ENCODE peak calls at places on chromosomes 3 and 15, in eight cellular contexts. C is AG04450, R is AG04449, J is A549, O is LNCaP clone FGC, Z is psoas muscle, X is GM12865, Q is choroid plexus epithelial cell. B is an unnamed sample.

GRCh38 chr3:54988302-54989022 is 60.6 kb upstream of the LRTM1 start:
- DNase-seq in C (peak; percentile 85), R (peak; percentile 86), J (no peak), O (no peak), Z (no peak), X (no peak), Q (peak; percentile 97), B (no peak)

GRCh38 chr15:42507514-42507913 is 12.1 kb downstream of the SNAP23 start:
- DNase-seq in C (no peak), R (no peak), J (no peak), O (no peak), Z (no peak), X (no peak), Q (no peak), B (no peak)

GRCh38 chr3:114827495-114827894 is 319.6 kb downstream of the ZBTB20 start:
- DNase-seq in C (no peak), R (peak; percentile 3), J (peak; percentile 73), O (peak; percentile 51), Z (no peak), X (peak; percentile 71), Q (peak; percentile 72), B (no peak)

GRCh38 chr15:70866982-70867644 is 13.2 kb upstream of the LARP6 start:
- DNase-seq in C (no peak), R (no peak), J (no peak), O (no peak), Z (no peak), X (no peak), Q (peak; percentile 45), B (no peak)

GRCh38 chr15:37078566-37078965 is 21.8 kb downstream of the MEIS2 start:
- DNase-seq in C (no peak), R (no peak), J (no peak), O (peak; percentile 75), Z (no peak), X (no peak), Q (no peak), B (no peak)

GRCh38 chr3:31364711-31365110 is 168.0 kb upstream of the STT3B start:
- DNase-seq in C (no peak), R (no peak), J (no peak), O (no peak), Z (no peak), X (no peak), Q (peak; percentile 72), B (no peak)

GRCh38 chr15:45112143-45112591 is 1.8 kb downstream of the DUOX2 start:
- DNase-seq in C (no peak), R (no peak), J (no peak), O (no peak), Z (no peak), X (no peak), Q (no peak), B (no peak)

GRCh38 chr15:91950631-91951384 is 97.3 kb downstream of the SLCO3A1 start:
- DNase-seq in C (no peak), R (no peak), J (no peak), O (no peak), Z (no peak), X (no peak), Q (no peak), B (no peak)

GRCh38 chr3:183638092-183638644 is 2.7 kb downstream of the KLHL24 start:
- DNase-seq in C (no peak), R (no peak), J (no peak), O (no peak), Z (no peak), X (no peak), Q (peak; percentile 22), B (no peak)

GRCh38 chr3:128483657-128484403 is 9.2 kb downstream of the GATA2 start:
- DNase-seq in C (no peak), R (no peak), J (no peak), O (no peak), Z (peak; percentile 40), X (no peak), Q (no peak), B (no peak)

GRCh38 chr15:25327671-25328070 is 111.2 kb downstream of the UBE3A start:
- DNase-seq in C (no peak), R (no peak), J (no peak), O (no peak), Z (no peak), X (no peak), Q (no peak), B (no peak)

GRCh38 chr15:71844916-71845315 is 34.6 kb downstream of the NR2E3 start:
- DNase-seq in C (no peak), R (no peak), J (no peak), O (no peak), Z (no peak), X (no peak), Q (no peak), B (no peak)

GRCh38 chr15:91866371-91866905 is 12.9 kb downstream of the SLCO3A1 start:
- DNase-seq in C (no peak), R (no peak), J (no peak), O (no peak), Z (no peak), X (no peak), Q (no peak), B (no peak)

GRCh38 chr3:146160233-146160963 is 586 bp downstream of the PLOD2 start:
- DNase-seq in C (no peak), R (no peak), J (peak; percentile 85), O (no peak), Z (peak; percentile 52), X (peak; percentile 74), Q (peak; percentile 89), B (no peak)

GRCh38 chr3:111493276-111493675 is 48.7 kb upstream of the CD96 start:
- DNase-seq in C (no peak), R (no peak), J (no peak), O (no peak), Z (no peak), X (no peak), Q (no peak), B (no peak)

GRCh38 chr15:52794665-52795463 is 4.7 kb upstream of the ONECUT1 start:
- DNase-seq in C (no peak), R (no peak), J (no peak), O (no peak), Z (no peak), X (no peak), Q (no peak), B (no peak)

DNA sequence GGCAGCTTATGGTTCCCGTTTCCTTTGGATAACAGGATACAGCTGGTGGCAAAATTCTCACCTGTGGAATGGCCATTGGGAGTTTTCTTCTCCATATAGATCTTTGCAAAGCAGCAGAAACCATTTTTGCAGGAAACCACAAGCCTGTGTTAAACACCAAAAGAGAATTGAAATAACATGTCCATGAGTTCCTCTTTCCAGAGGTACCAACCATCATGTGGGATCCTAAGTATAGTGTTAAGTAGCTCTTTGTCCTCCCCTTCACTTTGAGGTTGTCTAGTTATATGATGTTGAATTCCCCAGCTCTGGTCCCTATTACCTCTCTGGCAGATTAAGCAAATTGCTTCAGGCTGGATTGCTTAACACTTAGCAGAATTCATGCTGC is 94.9 kb downstream of the AKAP13 start:
- DNase-seq in C (no peak), R (no peak), J (no peak), O (no peak), Z (no peak), X (no peak), Q (no peak), B (no peak)
- H3K4me3 ChIP-seq in C (no peak overlapping the region), R (no peak overlapping the region), J (no peak overlapping the region), O (no peak overlapping the region), Z (no peak overlapping the region), X (no peak overlapping the region), Q (no peak overlapping the region), B (no peak overlapping the region)

GRCh38 chr3:170848294-170848917 is 21.6 kb downstream of the RPL22L1 start:
- DNase-seq in C (no peak), R (no peak), J (no peak), O (no peak), Z (no peak), X (no peak), Q (peak; percentile 57), B (no peak)
- TF ChIP-seq CTCF in C (peak; percentile 50), R (peak; percentile 14), J (peak; percentile 42), O (peak; percentile 44), Z (peak; percentile 22), X (peak; percentile 7), Q (peak; percentile 49), B (peak; percentile 33)

DNA sequence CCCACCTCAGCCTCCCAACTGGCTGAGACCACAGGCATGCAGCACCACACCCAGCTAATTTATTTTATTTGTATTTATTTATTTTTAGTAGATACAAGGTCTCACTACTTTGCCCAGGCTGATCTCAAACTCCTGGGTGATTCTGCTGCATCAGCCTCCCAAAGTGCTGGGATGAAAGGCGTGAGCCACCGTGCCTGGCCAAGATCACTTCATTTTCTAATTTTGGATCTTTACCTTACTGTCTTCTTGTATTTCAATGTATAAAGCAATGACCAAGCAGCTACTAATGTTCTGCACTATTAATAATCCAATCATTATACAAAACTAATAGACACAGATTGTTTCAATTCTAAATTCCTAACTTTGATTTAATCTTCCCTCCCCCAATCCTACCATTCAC is 56.2 kb downstream of the LRRFIP2 start:
- DNase-seq in C (no peak), R (no peak), J (no peak), O (no peak), Z (no peak), X (no peak), Q (no peak), B (no peak)
- H3K4me3 ChIP-seq in C (no peak overlapping the region), R (no peak overlapping the region), J (no peak overlapping the region), O (no peak overlapping the region), Z (no peak overlapping the region), X (no peak overlapping the region), Q (no peak overlapping the region), B (no peak overlapping the region)

GRCh38 chr15:90660195-90660995 is 56.8 kb upstream of the BLM start:
- DNase-seq in C (peak; percentile 53), R (peak; percentile 64), J (peak; percentile 47), O (no peak), Z (peak; percentile 91), X (peak; percentile 95), Q (peak; percentile 94), B (peak; percentile 54)

GRCh38 chr15:90667063-90667754 is 49.9 kb upstream of the BLM start:
- DNase-seq in C (no peak), R (no peak), J (no peak), O (no peak), Z (no peak), X (no peak), Q (no peak), B (no peak)

GRCh38 chr15:90665288-90666134 is 51.6 kb upstream of the BLM start:
- DNase-seq in C (no peak), R (no peak), J (peak; percentile 78), O (no peak), Z (peak; percentile 81), X (peak; percentile 96), Q (peak; percentile 62), B (no peak)

GRCh38 chr15:90666135-90666909 is 50.8 kb upstream of the BLM start:
- DNase-seq in C (no peak), R (no peak), J (no peak), O (no peak), Z (no peak), X (no peak), Q (no peak), B (no peak)

DNA sequence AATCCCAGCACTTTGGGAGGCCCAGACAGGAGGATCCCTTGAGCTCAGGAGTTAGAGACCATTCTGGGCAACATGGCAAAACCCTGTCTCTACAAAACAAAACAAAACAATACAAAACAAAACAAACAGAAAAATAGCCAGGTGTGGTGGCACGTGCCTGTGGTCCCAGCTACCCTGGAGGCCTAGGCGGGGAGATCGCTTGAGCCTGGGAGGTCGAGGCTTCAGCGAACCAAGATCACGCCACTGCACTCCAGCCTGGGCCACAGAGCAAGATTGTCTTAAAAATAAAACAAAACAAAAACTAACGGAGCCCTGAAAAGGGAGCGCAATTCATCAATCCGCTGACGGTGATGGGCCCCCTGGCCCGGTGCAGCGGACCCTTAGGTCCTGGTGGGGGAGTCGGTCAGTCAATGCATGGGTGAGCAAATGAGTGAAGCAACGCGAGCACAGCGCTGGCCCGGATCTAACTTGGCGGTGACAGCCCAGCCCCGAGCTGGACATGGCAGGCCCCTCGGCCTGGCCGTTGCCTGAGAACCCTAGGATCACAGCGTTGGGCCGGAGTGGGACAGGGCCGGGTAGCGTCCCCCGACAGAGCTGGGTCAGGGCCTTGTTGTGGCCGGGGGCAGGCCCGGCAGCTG is 52.4 kb upstream of the BLM start:
- DNase-seq in C (no peak), R (no peak), J (peak; percentile 65), O (no peak), Z (peak; percentile 80), X (peak; percentile 76), Q (peak; percentile 60), B (no peak)
- TF ChIP-seq CTCF in C (peak; percentile 6), R (no peak), J (no peak), O (no peak), Z (no peak), X (no peak), Q (peak; percentile 21), B (no peak)

B was measured in kidney epithelial cell.